ENCODE peak calls at places on chromosome 10, in six cellular contexts. R is AG04450, V is colonic mucosa, G is breast epithelium, J is fibroblast of lung, U is heart left ventricle. B is an unnamed sample.
A peak's percentile ranks its signal among the peaks of the same experiment; 100 is the strongest.

GRCh38 chr10:47031251-47031952 is 120.2 kb downstream of the PTPN20 start:
- DNase-seq in G (peak; percentile 48), V (no peak), J (no peak), U (peak; percentile 19), R (no peak), B (no peak)

GRCh38 chr10:21427804-21428481 is 97.5 kb downstream of the SKIDA1 start:
- DNase-seq in V (no peak), J (peak; percentile 38), U (no peak), G (no peak), R (no peak), B (peak; percentile 35)

GRCh38 chr10:5711637-5712036 is 27.0 kb downstream of the TASOR2 start:
- DNase-seq in J (no peak), R (no peak), G (no peak), U (no peak), V (no peak), B (no peak)

GRCh38 chr10:36026081-36026480 is 384.0 kb upstream of the FZD8 start:
- DNase-seq in J (no peak), V (no peak), G (no peak), R (no peak), U (no peak), B (no peak)

GRCh38 chr10:104339469-104340098 is 1.3 kb upstream of the ITPRIP start:
- DNase-seq in U (peak; percentile 74), J (peak; percentile 82), G (no peak), V (peak; percentile 73), R (no peak), B (peak; percentile 85)

GRCh38 chr10:104293781-104294321 is 24.9 kb downstream of the GSTO2 start:
- DNase-seq in V (no peak), G (no peak), U (no peak), J (no peak), R (no peak), B (peak; percentile 68)

GRCh38 chr10:4196948-4197390 is 412.0 kb upstream of the KLF6 start:
- DNase-seq in J (peak; percentile 33), U (no peak), R (no peak), G (no peak), V (no peak), B (peak; percentile 49)

GRCh38 chr10:36441557-36441956 is 683.8 kb upstream of the ANKRD30A start:
- DNase-seq in U (no peak), V (no peak), R (no peak), J (peak; percentile 50), G (no peak), B (peak; percentile 29)

GRCh38 chr10:99894613-99895012 is 112.2 kb downstream of the ABCC2 start:
- DNase-seq in R (no peak), J (no peak), G (no peak), V (no peak), U (no peak), B (no peak)

GRCh38 chr10:116053910-116054309 is 219.1 kb downstream of the GFRA1 start:
- DNase-seq in V (no peak), R (no peak), G (no peak), J (no peak), U (no peak), B (no peak)

GRCh38 chr10:131650169-131650705 is 250.6 kb upstream of the PPP2R2D start:
- DNase-seq in U (no peak), R (no peak), V (no peak), G (no peak), J (no peak), B (no peak)

GRCh38 chr10:101624526-101625102 is 36.5 kb downstream of the DPCD start:
- DNase-seq in J (no peak), G (no peak), R (no peak), U (no peak), V (no peak), B (no peak)

GRCh38 chr10:3067045-3067858 is at the start of gene PFKP:
- DNase-seq in U (peak; percentile 68), G (no peak), J (peak; percentile 23), V (peak; percentile 72), R (no peak), B (no peak)

GRCh38 chr10:33291053-33291592 is 43.3 kb downstream of the NRP1 start:
- DNase-seq in U (no peak), J (peak; percentile 94), G (no peak), R (peak; percentile 43), V (no peak), B (peak; percentile 90)

GRCh38 chr10:72162978-72163377 is 52.8 kb upstream of the ANAPC16 start:
- DNase-seq in U (no peak), J (peak; percentile 92), V (no peak), G (no peak), R (no peak), B (peak; percentile 68)

GRCh38 chr10:80461208-80462183 is 7.4 kb downstream of the TSPAN14 start:
- DNase-seq in U (no peak), G (no peak), J (no peak), R (no peak), V (peak; percentile 32), B (peak; percentile 41)

GRCh38 chr10:52314007-52314821 is at the start of gene DKK1:
- DNase-seq in R (no peak), U (peak; percentile 33), V (peak; percentile 76), J (peak; percentile 69), G (no peak), B (peak; percentile 83)

DNA sequence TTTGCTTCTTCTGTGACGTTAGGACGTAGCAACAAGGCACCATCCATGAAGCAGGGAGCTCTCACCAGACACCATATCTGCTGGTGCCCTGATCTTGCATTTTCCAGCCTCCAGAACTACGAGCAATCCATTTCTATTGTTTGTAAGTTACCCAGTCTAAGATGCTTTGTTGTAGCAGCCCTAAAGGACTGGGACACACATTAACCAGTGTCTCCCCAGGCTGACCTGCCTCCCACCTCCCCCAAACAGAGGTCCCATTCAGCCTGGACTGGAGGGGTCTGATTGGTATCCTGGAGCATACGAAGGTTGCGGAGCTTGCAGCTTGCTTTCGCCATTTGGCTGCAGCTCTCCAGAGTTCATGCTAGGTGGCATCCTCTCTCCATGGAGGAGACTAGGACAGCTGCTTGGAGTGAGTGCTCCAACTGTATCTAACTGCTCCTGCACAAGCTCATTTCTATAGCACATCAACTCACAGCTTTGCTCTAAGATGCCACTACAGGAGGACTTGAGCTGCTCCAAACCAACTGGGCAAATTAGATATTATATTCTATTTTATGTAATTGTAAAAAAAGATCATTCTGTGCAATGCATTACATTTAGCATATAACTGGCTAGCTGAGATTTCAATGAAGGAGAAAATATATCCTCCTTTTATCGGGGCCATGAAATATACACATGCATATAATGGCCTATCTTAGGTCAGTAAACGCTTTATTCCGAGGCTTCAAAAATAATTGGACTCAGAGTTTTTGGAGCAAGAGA is 8.0 kb upstream of the GRK5 start:
- DNase-seq in G (peak; percentile 63), U (peak; percentile 69), V (peak; percentile 59), J (peak; percentile 81), R (no peak), B (peak; percentile 96)
- H3K4me3 ChIP-seq in G (no peak overlapping the region), U (no peak overlapping the region), V (no peak overlapping the region), J (no peak overlapping the region), R (no peak overlapping the region), B (no peak overlapping the region)

DNA sequence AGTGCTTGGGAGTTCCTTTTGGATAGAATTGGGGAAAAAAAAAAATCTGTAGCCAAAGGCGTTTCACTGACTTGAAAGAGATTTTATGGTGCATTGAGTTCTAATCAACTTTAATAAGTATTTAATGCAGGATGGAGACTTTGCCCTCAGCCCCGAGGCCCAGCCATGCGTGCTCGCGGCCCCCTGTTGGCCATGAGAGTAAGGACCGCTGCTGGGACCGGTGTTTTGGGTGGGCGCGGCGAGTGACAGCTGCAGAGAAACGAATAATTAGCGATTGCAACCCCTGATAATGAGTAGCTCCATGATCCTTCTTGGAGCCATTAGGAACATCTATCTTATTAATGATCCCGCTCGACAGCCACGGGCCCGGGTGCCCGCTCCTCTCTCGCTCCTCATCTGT is 347.4 kb downstream of the RPS24 start:
- DNase-seq in U (no peak), V (no peak), R (no peak), J (no peak), G (no peak), B (no peak)
- TF ChIP-seq CTCF in U (no peak), V (no peak), R (peak; percentile 38), J (peak; percentile 22), G (no peak), B (peak; percentile 39)

DNA sequence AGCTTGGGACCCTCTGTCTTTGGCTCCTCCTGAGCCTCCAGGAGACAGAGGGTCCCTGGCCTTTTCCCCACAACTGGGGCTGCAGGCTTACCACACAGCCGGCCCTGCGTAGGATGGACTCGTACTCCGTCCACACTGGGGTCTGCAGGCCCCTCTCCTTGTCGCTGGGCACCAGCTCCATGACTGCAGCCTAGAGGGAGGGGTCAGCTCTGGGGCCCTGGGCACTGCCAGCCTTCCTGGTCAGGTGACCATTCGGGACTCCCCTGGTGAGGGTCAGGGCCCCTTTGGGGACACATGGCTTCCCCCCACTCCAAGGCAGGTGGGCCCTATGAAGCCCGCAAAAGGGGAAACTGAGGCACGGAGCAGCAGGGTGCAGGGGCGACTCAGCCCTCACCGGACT is 1.3 kb downstream of the FUOM start:
- DNase-seq in R (no peak), V (no peak), G (no peak), J (no peak), U (no peak), B (no peak)
- H3K4me3 ChIP-seq in R (peak overlapping the region; percentile 61), V (peak overlapping the region; percentile 74), G (peak overlapping the region; percentile 72), J (peak overlapping the region; percentile 58), U (peak overlapping the region; percentile 68), B (peak overlapping the region; percentile 60)

GRCh38 chr10:29237786-29238185 is 51.1 kb upstream of the LYZL1 start:
- DNase-seq in U (no peak), G (no peak), R (no peak), V (no peak), J (peak; percentile 35), B (peak; percentile 52)

GRCh38 chr10:29240991-29241660 is 47.7 kb upstream of the LYZL1 start:
- DNase-seq in U (no peak), G (no peak), V (no peak), J (no peak), R (no peak), B (no peak)

GRCh38 chr10:29238531-29239080 is 50.3 kb upstream of the LYZL1 start:
- DNase-seq in U (no peak), V (no peak), G (no peak), J (no peak), R (no peak), B (no peak)

GRCh38 chr10:29241925-29242324 is 46.9 kb upstream of the LYZL1 start:
- DNase-seq in G (no peak), V (no peak), U (no peak), R (no peak), J (no peak), B (no peak)

DNA sequence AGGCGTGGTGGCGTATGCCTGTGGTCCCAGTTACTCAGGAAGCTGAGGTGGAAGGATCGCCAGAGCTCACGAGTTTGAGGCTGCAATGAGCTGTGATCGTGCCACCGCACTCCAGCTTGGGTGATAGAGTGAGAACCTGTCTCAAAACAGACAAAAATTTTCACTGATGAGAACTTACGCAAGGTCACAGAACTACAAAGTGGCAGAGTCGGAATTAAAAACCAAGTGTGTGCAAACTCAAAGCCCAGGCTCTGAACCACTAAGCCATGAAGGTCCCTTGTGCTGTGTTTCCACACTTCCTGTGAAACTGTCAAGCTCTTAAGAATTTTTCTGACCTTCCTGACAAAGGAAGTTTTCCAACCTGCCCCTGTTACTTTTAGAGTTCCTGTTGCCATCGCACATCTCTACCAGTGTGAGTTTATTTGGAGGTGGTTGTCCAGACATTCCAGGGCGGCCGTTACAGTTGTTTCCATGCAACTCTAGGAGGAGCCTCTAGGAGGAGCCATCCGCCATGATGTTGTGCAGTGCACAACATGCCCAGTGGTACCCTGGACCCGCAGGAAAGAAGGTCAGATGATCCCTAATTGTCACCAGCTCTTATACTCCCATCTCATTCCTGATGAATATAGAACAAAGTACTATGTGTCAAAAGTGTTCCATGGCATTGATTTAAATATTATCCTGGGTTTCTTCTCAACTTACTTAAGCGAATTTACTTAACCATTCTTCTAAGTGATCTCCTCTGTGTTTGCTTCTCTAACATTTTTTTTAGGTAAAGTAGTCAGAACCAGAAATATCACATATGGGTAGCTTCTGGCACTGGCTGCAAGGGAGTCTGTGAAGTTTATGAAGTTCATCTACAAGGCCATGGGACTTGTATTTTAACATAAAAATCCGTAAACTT is 49.0 kb upstream of the LYZL1 start:
- DNase-seq in R (no peak), V (no peak), J (no peak), G (no peak), U (no peak), B (peak; percentile 52)
- TF ChIP-seq CTCF in R (peak; percentile 51), V (no peak), J (peak; percentile 63), G (no peak), U (peak; percentile 36), B (peak; percentile 85)